ENCODE peak calls at places on chromosomes 12 and 14, in four cellular contexts. D is mesenchymal stem cell, P is HAP-1, G is A549. M is an unnamed sample. For H3K9me3, the result is how much of the 10 kb centered on the place peaks cover.

GRCh38 chr12:59484575-59484974 is 111.3 kb upstream of the SLC16A7 start:
- DNase-seq in D (no peak), G (no peak), P (no peak), M (no peak)

GRCh38 chr12:53091756-53092155 is 5.7 kb upstream of the IGFBP6 start:
- DNase-seq in P (no peak), G (no peak), D (no peak), M (no peak)

GRCh38 chr14:68787235-68787727 is 5.6 kb downstream of the ZFP36L1 start:
- DNase-seq in G (no peak), P (no peak), D (no peak), M (peak)

GRCh38 chr12:79098530-79098929 is 234.0 kb downstream of the SYT1 start:
- DNase-seq in G (no peak), D (no peak), P (no peak), M (no peak)

GRCh38 chr14:70660967-70661871 is 19.5 kb downstream of the TTC9 start:
- DNase-seq in D (no peak), G (no peak), P (no peak), M (no peak)

GRCh38 chr14:69592923-69593677 is 18.3 kb upstream of the SUSD6 start:
- DNase-seq in P (peak), G (no peak), D (no peak), M (no peak)

GRCh38 chr12:49358548-49359141 is 8.6 kb upstream of the SPATS2 start:
- DNase-seq in P (peak), D (peak), G (peak), M (peak)

GRCh38 chr12:49346659-49347306 is at the start of gene DNAJC22:
- DNase-seq in G (no peak), P (peak), D (no peak), M (peak)

GRCh38 chr14:36514278-36515104 is 5.5 kb downstream of the NKX2-1 start:
- DNase-seq in G (no peak), P (no peak), D (no peak), M (no peak)

GRCh38 chr14:93096923-93097322 is 18.8 kb downstream of the ITPK1 start:
- DNase-seq in G (no peak), P (no peak), D (no peak), M (no peak)

GRCh38 chr14:76715102-76715926 is 46.0 kb upstream of the VASH1 start:
- DNase-seq in G (no peak), D (no peak), P (peak), M (no peak)

GRCh38 chr12:108862588-108862959 is 5.2 kb upstream of the SSH1 start:
- DNase-seq in P (no peak), G (no peak), D (no peak), M (no peak)

GRCh38 chr12:126198516-126198915 is 1133.3 kb downstream of the AACS start:
- DNase-seq in P (no peak), G (no peak), D (no peak), M (no peak)

GRCh38 chr12:332581-333205 is 56.4 kb downstream of the KDM5A start:
- DNase-seq in D (no peak), P (no peak), G (no peak), M (no peak)

GRCh38 chr14:68979021-68979721 is at the start of gene ACTN1:
- DNase-seq in G (peak), D (peak), P (peak), M (peak)

GRCh38 chr12:46443594-46444263 is 71.2 kb upstream of the SLC38A2 start:
- DNase-seq in G (no peak), D (no peak), P (no peak), M (no peak)

GRCh38 chr12:110765144-110765543 is 22.5 kb upstream of the PPP1CC start:
- DNase-seq in G (no peak), D (no peak), P (no peak), M (no peak)

GRCh38 chr12:3150820-3151590 is 73.8 kb downstream of the TSPAN9 start:
- DNase-seq in D (peak), P (no peak), G (no peak), M (peak)

GRCh38 chr14:43438056-43438455 is 1069.0 kb downstream of the FSCB start:
- DNase-seq in G (no peak), D (no peak), P (no peak), M (no peak)

GRCh38 chr12:124507188-124508109 is 60.0 kb downstream of the NCOR2 start:
- DNase-seq in G (no peak), P (no peak), D (peak), M (peak)

GRCh38 chr14:71321556-71322315 is 414.5 kb downstream of the PCNX1 start:
- DNase-seq in D (peak), G (peak), P (peak), M (peak)

GRCh38 chr14:96117101-96117897 is 78.1 kb downstream of the C14orf132 start:
- DNase-seq in G (no peak), D (no peak), P (no peak), M (peak)

GRCh38 chr12:2236501-2237294 is 183.9 kb downstream of the CACNA1C start:
- DNase-seq in G (no peak), D (no peak), P (no peak), M (no peak)

GRCh38 chr12:2498961-2499500 is 295.7 kb upstream of the FKBP4 start:
- DNase-seq in P (no peak), G (no peak), D (no peak), M (no peak)

GRCh38 chr12:7136676-7137075 is 6.5 kb downstream of the CLSTN3 start:
- DNase-seq in D (no peak), G (no peak), P (no peak), M (no peak)

GRCh38 chr12:89825591-89826449 is 117.2 kb upstream of the ATP2B1 start:
- DNase-seq in D (peak), P (no peak), G (peak), M (no peak)

GRCh38 chr14:73725116-73726024 is 11.2 kb upstream of the PNMA1 start:
- DNase-seq in P (peak), D (peak), G (no peak), M (peak)

GRCh38 chr12:78403136-78403535 is 461.4 kb upstream of the SYT1 start:
- DNase-seq in P (no peak), D (peak), G (no peak), M (no peak)

GRCh38 chr12:31300783-31301182 is 25.2 kb downstream of the SINHCAF start:
- DNase-seq in G (no peak), P (no peak), D (peak), M (no peak)

GRCh38 chr12:131591714-131592709 is 118.9 kb upstream of the SFSWAP start:
- DNase-seq in G (no peak), P (no peak), D (no peak), M (no peak)

GRCh38 chr12:63907561-63907960 is 63.1 kb downstream of the SRGAP1 start:
- DNase-seq in D (no peak), G (no peak), P (no peak), M (no peak)

GRCh38 chr12:39605996-39606395 is 13.6 kb downstream of the ABCD2 start:
- DNase-seq in G (no peak), P (no peak), D (peak), M (no peak)

GRCh38 chr12:46652692-46653091 is 173.1 kb downstream of the SLC38A4 start:
- DNase-seq in D (no peak), G (no peak), P (no peak), M (no peak)

GRCh38 chr12:106246891-106247730 is 709 bp downstream of the CKAP4 start:
- DNase-seq in G (peak), D (peak), P (peak), M (peak)

GRCh38 chr14:53144244-53144643 is 8.9 kb downstream of the DDHD1 start:
- DNase-seq in G (no peak), D (peak), P (no peak), M (no peak)

GRCh38 chr12:11661491-11662085 is 12.1 kb downstream of the ETV6 start:
- DNase-seq in P (no peak), G (no peak), D (no peak), M (no peak)

GRCh38 chr14:64979336-64980074 is 7.2 kb upstream of the FNTB start:
- DNase-seq in P (peak), G (no peak), D (no peak), M (peak)

DNA sequence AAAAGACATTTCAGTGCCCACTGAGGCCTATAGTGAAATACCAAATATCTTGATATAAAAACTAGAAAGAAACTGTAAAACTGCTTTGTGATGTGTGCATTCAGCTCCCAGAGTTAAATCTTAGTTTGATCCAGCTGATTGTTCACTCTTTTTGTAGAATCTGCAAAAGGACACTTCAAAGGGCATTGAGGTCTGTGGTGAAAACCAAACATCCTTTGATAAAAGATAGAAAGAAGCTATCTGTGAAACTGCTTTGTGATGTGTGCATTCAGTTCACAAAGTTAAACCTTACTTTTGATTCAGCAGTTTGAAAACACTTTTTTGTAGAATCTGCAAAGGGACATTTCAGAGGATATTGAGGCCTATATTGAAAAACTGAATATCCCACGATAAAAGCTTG is 290.7 kb upstream of the ALG10B start:
- DNase-seq in G (no peak), P (no peak), D (no peak), M (no peak)
- H3K9me3 ChIP-seq in G (under half), P (under half), D (half or more), M (under half)

GRCh38 chr12:34402228-34402898 is 380.1 kb downstream of the ALG10 start:
- DNase-seq in G (no peak), P (peak), D (no peak), M (no peak)
- H3K9me3 ChIP-seq in G (under half), P (under half), D (under half), M (under half)

DNA sequence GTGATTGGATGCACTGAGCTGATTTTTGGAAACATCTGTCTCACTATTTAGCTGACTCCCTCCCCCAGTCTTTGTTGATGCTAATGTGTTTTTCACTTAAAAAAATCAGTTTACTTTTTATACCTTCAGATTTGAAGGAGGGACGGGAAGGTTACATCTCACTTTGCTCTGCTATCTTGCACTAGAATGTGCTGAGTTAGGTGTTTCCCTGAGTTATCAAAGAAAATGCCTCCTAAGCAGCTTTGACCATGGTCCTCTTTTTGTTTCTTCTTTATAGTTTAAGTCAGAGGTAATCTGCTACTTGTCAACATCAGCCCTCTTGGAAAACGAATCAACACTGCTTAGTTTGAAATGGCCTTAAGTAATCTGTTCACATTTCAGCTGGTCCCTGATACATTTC is 222.0 kb downstream of the TMEM132D start:
- DNase-seq in D (no peak), G (no peak), P (no peak), M (no peak)
- H3K9me3 ChIP-seq in D (under half), G (under half), P (under half), M (under half)

GRCh38 chr14:105838107-105838506 is 311.7 kb downstream of the TMEM121 start:
- DNase-seq in P (no peak), G (no peak), D (no peak), M (no peak)
- H3K9me3 ChIP-seq in P (under half), G (under half), D (under half), M (under half)

GRCh38 chr12:34233618-34234017 is 211.3 kb downstream of the ALG10 start:
- DNase-seq in P (no peak), G (no peak), D (no peak), M (no peak)
- H3K9me3 ChIP-seq in P (under half), G (under half), D (under half), M (under half)

M was measured in cardiac muscle cell.